ENCODE peak calls at places on chromosome 21, in five cellular contexts. I is mammary epithelial cell, Q is cardiac muscle cell, R is left ventricle myocardium inferior, U is tibial nerve. D is an unnamed sample. For H3K4me1 and H3K9me3, the result is how much of the 10 kb centered on the place peaks cover.

GRCh38 chr21:36450511-36450910 is 29.4 kb downstream of the CLDN14 start:
- DNase-seq in I (no peak), Q (no peak), R (no peak), U (no peak), D (no peak)

GRCh38 chr21:45390121-45390751 is 14.7 kb upstream of the COL18A1 start:
- DNase-seq in I (no peak), Q (no peak), R (peak), U (no peak), D (no peak)

GRCh38 chr21:44003307-44003966 is 8.7 kb upstream of the TRAPPC10 start:
- DNase-seq in I (no peak), Q (no peak), R (no peak), U (no peak), D (no peak)

GRCh38 chr21:36695671-36696389 is 3.1 kb upstream of the SIM2 start:
- DNase-seq in I (no peak), Q (peak), R (no peak), U (no peak), D (no peak)

GRCh38 chr21:36980280-36981048 is 14.0 kb upstream of the HLCS start:
- DNase-seq in I (no peak), Q (peak), R (peak), U (no peak), D (no peak)

GRCh38 chr21:29390778-29391177 is 92.1 kb downstream of the BACH1 start:
- DNase-seq in I (no peak), Q (no peak), R (no peak), U (no peak), D (no peak)

GRCh38 chr21:44486302-44486701 is 31.0 kb downstream of the LRRC3 start:
- DNase-seq in I (no peak), Q (no peak), R (no peak), U (no peak), D (no peak)

GRCh38 chr21:45460011-45460565 is 55.1 kb downstream of the COL18A1 start:
- DNase-seq in I (no peak), Q (no peak), R (peak), U (no peak), D (no peak)

GRCh38 chr21:45207839-45208626 is 79.7 kb downstream of the POFUT2 start:
- DNase-seq in I (no peak), Q (no peak), R (no peak), U (no peak), D (no peak)

GRCh38 chr21:45266518-45267389 is 20.9 kb downstream of the POFUT2 start:
- DNase-seq in I (no peak), Q (no peak), R (no peak), U (peak), D (peak)

GRCh38 chr21:28325618-28326017 is 667.1 kb downstream of the LTN1 start:
- DNase-seq in I (peak), Q (no peak), R (no peak), U (no peak), D (no peak)

GRCh38 chr21:35232545-35233176 is 183.6 kb upstream of the RUNX1 start:
- DNase-seq in I (peak), Q (no peak), R (no peak), U (no peak), D (no peak)

GRCh38 chr21:45620201-45620600 is 23.3 kb upstream of the PCBP3 start:
- DNase-seq in I (no peak), Q (no peak), R (no peak), U (no peak), D (no peak)

GRCh38 chr21:45607021-45607921 is 36.3 kb upstream of the PCBP3 start:
- DNase-seq in I (no peak), Q (no peak), R (no peak), U (no peak), D (peak)

GRCh38 chr21:27076035-27076434 is 109.1 kb upstream of the ADAMTS5 start:
- DNase-seq in I (no peak), Q (no peak), R (no peak), U (no peak), D (no peak)

GRCh38 chr21:24260751-24261150 is 1346.5 kb downstream of the MRPL39 start:
- DNase-seq in I (no peak), Q (no peak), R (no peak), U (no peak), D (no peak)

GRCh38 chr21:41410767-41411448 is 15.1 kb upstream of the MX1 start:
- DNase-seq in I (no peak), Q (no peak), R (no peak), U (no peak), D (no peak)

GRCh38 chr21:37087188-37087587 is 14.1 kb downstream of the TTC3 start:
- DNase-seq in I (peak), Q (peak), R (no peak), U (no peak), D (peak)

GRCh38 chr21:27581168-27581567 is 614.3 kb upstream of the ADAMTS5 start:
- DNase-seq in I (peak), Q (no peak), R (no peak), U (no peak), D (no peak)

GRCh38 chr21:33821580-33822322 is 93.9 kb downstream of the ATP5PO start:
- DNase-seq in I (no peak), Q (no peak), R (no peak), U (no peak), D (no peak)

GRCh38 chr21:39114871-39115658 is 68.2 kb downstream of the PSMG1 start:
- DNase-seq in I (peak), Q (no peak), R (no peak), U (no peak), D (no peak)

GRCh38 chr21:46550511-46550941 is 54.4 kb downstream of the S100B start:
- DNase-seq in I (no peak), Q (no peak), R (no peak), U (no peak), D (peak)

GRCh38 chr21:31959881-31960280 is 87.1 kb downstream of the HUNK start:
- DNase-seq in I (no peak), Q (no peak), R (no peak), U (no peak), D (no peak)
- H3K4me1 ChIP-seq in I (under half), Q (under half), R (under half), U (under half), D (under half)

GRCh38 chr21:7952648-7953047 is 2568.7 kb upstream of the TPTE start:
- DNase-seq in I (no peak), Q (no peak), R (no peak), U (no peak), D (no peak)
- H3K9me3 ChIP-seq in I (half or more), Q (half or more), R (under half), U (half or more), D (half or more)

DNA sequence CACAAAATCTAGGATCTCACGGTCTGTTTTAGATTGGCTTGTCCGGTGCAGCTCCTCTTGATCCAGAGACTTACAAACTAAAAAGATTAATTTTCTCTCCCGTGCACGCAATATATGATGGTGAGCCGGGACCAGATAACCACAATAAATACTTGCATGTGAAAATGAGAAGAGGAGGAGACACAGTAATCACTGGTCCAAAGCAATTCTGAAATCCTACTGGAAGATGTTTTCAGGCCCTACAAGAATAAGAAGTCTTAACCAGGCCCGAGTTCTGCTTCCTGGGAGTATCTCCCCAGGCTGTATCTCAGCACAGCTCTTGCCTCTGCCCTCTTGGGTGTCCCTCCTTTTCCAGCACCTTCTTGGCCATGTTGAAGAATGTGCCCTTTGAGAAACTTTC is 1.0 kb upstream of the WDR4 start:
- DNase-seq in I (no peak), Q (no peak), R (no peak), U (no peak), D (no peak)
- H3K4me3 ChIP-seq in I (peak), Q (peak), R (peak), U (no peak), D (peak)

GRCh38 chr21:31909772-31910470 is 37.1 kb downstream of the HUNK start:
- DNase-seq in I (no peak), Q (no peak), R (no peak), U (no peak), D (no peak)

GRCh38 chr21:31911138-31911907 is 38.5 kb downstream of the HUNK start:
- DNase-seq in I (peak), Q (no peak), R (no peak), U (no peak), D (no peak)

GRCh38 chr21:31909153-31909771 is 36.4 kb downstream of the HUNK start:
- DNase-seq in I (no peak), Q (peak), R (no peak), U (no peak), D (no peak)

GRCh38 chr21:31905444-31906400 is 32.9 kb downstream of the HUNK start:
- DNase-seq in I (no peak), Q (no peak), R (no peak), U (no peak), D (no peak)

DNA sequence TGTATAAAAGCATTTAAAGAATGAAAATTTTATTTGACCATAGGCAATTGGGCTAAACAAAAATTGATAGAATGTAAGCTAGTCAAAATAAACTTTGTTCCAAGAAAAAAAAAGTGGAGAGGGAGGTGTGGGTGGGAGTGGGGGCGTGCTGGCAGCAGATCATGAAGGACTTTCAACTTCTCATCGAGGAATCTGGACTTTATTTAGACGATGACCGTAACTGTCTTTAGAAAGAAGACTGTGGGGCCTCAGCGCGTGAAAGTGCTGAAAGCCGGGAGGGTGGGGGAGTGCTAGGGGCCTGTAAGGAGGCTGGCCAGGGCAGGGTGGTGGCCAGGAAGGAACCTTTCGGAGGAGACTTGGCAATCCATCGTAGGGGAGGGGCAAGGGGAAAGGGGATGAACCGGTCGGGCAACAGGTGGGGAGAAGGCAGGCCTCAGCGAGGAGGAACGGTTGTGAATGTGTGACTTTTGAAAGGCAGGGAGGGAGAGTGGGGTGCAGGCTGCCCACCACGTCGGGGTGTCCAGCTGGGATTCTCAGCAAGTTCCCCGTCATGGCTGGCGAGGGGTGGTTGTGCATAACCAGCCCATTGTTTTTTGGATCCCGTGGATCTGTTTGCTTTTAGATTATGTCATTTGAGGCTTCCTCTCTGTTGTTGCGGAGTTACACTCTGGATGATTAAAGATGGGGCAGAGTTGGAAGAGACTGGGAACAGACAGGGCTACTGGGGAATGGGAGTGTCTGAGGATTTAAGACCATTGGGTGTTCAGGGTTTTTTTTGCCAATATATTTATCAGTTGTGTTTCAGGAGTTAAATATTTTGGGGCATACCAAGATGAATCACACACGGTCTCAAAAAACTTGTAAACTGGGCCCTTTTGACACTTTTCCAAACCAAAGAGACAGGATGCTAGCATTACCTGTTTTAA is 35.5 kb downstream of the HUNK start:
- DNase-seq in I (no peak), Q (no peak), R (no peak), U (no peak), D (no peak)
- H3K4me1 ChIP-seq in I (under half), Q (under half), R (under half), U (under half), D (under half)

GRCh38 chr21:19767546-19767945 is 1230.7 kb upstream of the NCAM2 start:
- DNase-seq in I (no peak), Q (no peak), R (no peak), U (no peak), D (no peak)
- H3K9me3 ChIP-seq in I (under half), Q (under half), R (under half), U (under half), D (under half)

GRCh38 chr21:31555741-31556191 is 103.7 kb upstream of the SOD1 start:
- DNase-seq in I (no peak), Q (no peak), R (no peak), U (no peak), D (no peak)
- H3K4me3 ChIP-seq in I (no peak), Q (no peak), R (no peak), U (no peak), D (no peak)